ENCODE peak calls at places on chromosomes 12 and 14, in eight cellular contexts. A is T47D; W is coronary artery; R is tibial artery; B is CD4-positive, alpha-beta T cell; E is germinal center; D is GM13977; Q is AG20443. G is an unnamed sample.

GRCh38 chr12:98838282-98838681 is 193.2 kb downstream of the APAF1 start:
- DNase-seq in Q (peak; percentile 24), R (no peak), E (no peak), W (no peak), D (no peak), B (no peak), A (peak; percentile 42), G (no peak)

GRCh38 chr14:75961662-75962061 is 20.1 kb downstream of the TGFB3 start:
- DNase-seq in B (no peak), D (no peak), A (no peak), W (no peak), Q (no peak), E (no peak), R (no peak), G (no peak)

GRCh38 chr12:6792522-6793201 is 3.3 kb downstream of the CD4 start:
- DNase-seq in D (no peak), W (no peak), A (no peak), B (peak; percentile 41), R (peak; percentile 73), Q (no peak), E (no peak), G (no peak)

GRCh38 chr14:104433401-104434213 is 146.0 kb upstream of the C14orf180 start:
- DNase-seq in W (peak; percentile 69), A (no peak), E (no peak), D (peak; percentile 31), Q (peak; percentile 6), R (peak; percentile 62), B (no peak), G (no peak)

GRCh38 chr12:8629486-8630033 is 16.9 kb upstream of the AICDA start:
- DNase-seq in R (no peak), D (peak; percentile 62), B (no peak), Q (peak; percentile 59), A (no peak), W (peak; percentile 77), E (no peak), G (no peak)

GRCh38 chr12:110536834-110537604 is 34.9 kb downstream of the RAD9B start:
- DNase-seq in B (no peak), A (no peak), Q (no peak), D (no peak), E (no peak), R (no peak), W (no peak), G (no peak)

GRCh38 chr12:15627995-15628945 is 160.9 kb downstream of the EPS8 start:
- DNase-seq in Q (peak; percentile 11), B (no peak), A (no peak), W (no peak), R (no peak), D (no peak), E (no peak), G (no peak)

GRCh38 chr12:51591020-51591901 is at the start of gene SCN8A:
- DNase-seq in W (no peak), A (peak; percentile 40), R (no peak), E (peak; percentile 47), D (peak; percentile 61), B (peak; percentile 19), Q (peak; percentile 90), G (peak; percentile 14)

GRCh38 chr14:71235865-71236264 is 328.6 kb downstream of the PCNX1 start:
- DNase-seq in B (no peak), Q (peak; percentile 83), D (no peak), A (no peak), W (no peak), E (no peak), R (peak; percentile 82), G (no peak)

GRCh38 chr12:103102225-103102744 is 144.8 kb downstream of the ASCL1 start:
- DNase-seq in W (no peak), Q (no peak), B (no peak), R (no peak), A (no peak), E (no peak), D (peak; percentile 53), G (no peak)

GRCh38 chr14:85415015-85415712 is 114.8 kb upstream of the FLRT2 start:
- DNase-seq in W (no peak), D (no peak), E (no peak), Q (peak; percentile 90), A (peak; percentile 73), R (no peak), B (no peak), G (no peak)

GRCh38 chr12:101087903-101088302 is 122.1 kb downstream of the SLC5A8 start:
- DNase-seq in E (no peak), D (no peak), R (no peak), Q (no peak), A (no peak), W (no peak), B (no peak), G (no peak)

GRCh38 chr12:80607361-80608135 is 99.9 kb upstream of the MYF6 start:
- DNase-seq in B (no peak), E (no peak), A (peak; percentile 32), R (no peak), Q (no peak), D (no peak), W (no peak), G (no peak)

GRCh38 chr14:93749081-93749430 is 39.2 kb downstream of the PRIMA1 start:
- DNase-seq in B (no peak), R (no peak), W (no peak), E (no peak), Q (no peak), D (no peak), A (no peak), G (no peak)

GRCh38 chr14:55066223-55066622 is 14.8 kb downstream of the MAPK1IP1L start:
- DNase-seq in R (no peak), D (no peak), E (no peak), W (no peak), Q (no peak), B (no peak), A (no peak), G (no peak)

GRCh38 chr12:2955888-2956287 is 3.3 kb upstream of the TEAD4 start:
- DNase-seq in D (no peak), E (no peak), W (no peak), B (no peak), Q (no peak), R (no peak), A (no peak), G (no peak)

GRCh38 chr12:15700595-15700994 is 88.6 kb downstream of the EPS8 start:
- DNase-seq in W (no peak), Q (peak; percentile 64), B (no peak), D (peak; percentile 15), E (no peak), A (no peak), R (no peak), G (no peak)

GRCh38 chr12:8890313-8891084 is 23.8 kb upstream of the PHC1 start:
- DNase-seq in Q (peak; percentile 69), W (no peak), E (peak; percentile 70), B (peak; percentile 58), D (peak; percentile 67), R (no peak), A (peak; percentile 33), G (peak; percentile 52)

GRCh38 chr12:115408642-115409041 is 724.7 kb upstream of the TBX3 start:
- DNase-seq in A (no peak), W (no peak), R (no peak), E (no peak), D (no peak), B (no peak), Q (no peak), G (no peak)

GRCh38 chr14:81264011-81264410 is 43.3 kb upstream of the GTF2A1 start:
- DNase-seq in A (no peak), B (no peak), E (no peak), W (no peak), Q (no peak), D (no peak), R (no peak), G (no peak)

GRCh38 chr12:55875704-55876103 is 33.0 kb upstream of the MMP19 start:
- DNase-seq in Q (no peak), R (no peak), A (no peak), B (no peak), W (no peak), D (no peak), E (no peak), G (no peak)

GRCh38 chr12:67728296-67728666 is 79.7 kb downstream of the DYRK2 start:
- DNase-seq in E (no peak), D (no peak), R (no peak), W (no peak), A (no peak), Q (no peak), B (no peak), G (no peak)

GRCh38 chr14:77738559-77739250 is 22.3 kb downstream of the SNW1 start:
- DNase-seq in D (no peak), Q (peak; percentile 57), W (no peak), R (no peak), B (no peak), E (no peak), A (no peak), G (no peak)

GRCh38 chr14:73620268-73620667 is 8.0 kb downstream of the ACOT6 start:
- DNase-seq in W (no peak), R (no peak), B (no peak), E (no peak), Q (no peak), A (no peak), D (no peak), G (no peak)

GRCh38 chr14:72708708-72709475 is 185.0 kb downstream of the DPF3 start:
- DNase-seq in A (no peak), D (no peak), E (no peak), B (no peak), Q (no peak), W (no peak), R (no peak), G (no peak)

GRCh38 chr12:47902131-47902639 is 2.6 kb downstream of the VDR start:
- DNase-seq in D (no peak), E (no peak), B (no peak), Q (no peak), W (no peak), R (no peak), A (no peak), G (no peak)

GRCh38 chr14:83883732-83884131 is 1646.2 kb upstream of the FLRT2 start:
- DNase-seq in D (no peak), A (no peak), W (no peak), Q (no peak), E (no peak), R (no peak), B (no peak), G (no peak)

GRCh38 chr14:31576949-31577348 is 15.7 kb downstream of the NUBPL start:
- DNase-seq in W (no peak), E (no peak), B (no peak), Q (no peak), D (no peak), A (no peak), R (no peak), G (no peak)

GRCh38 chr14:23364164-23364571 is 804 bp downstream of the EFS start:
- DNase-seq in B (no peak), Q (peak; percentile 73), D (no peak), R (peak; percentile 88), E (no peak), A (peak; percentile 77), W (peak; percentile 82), G (no peak)

GRCh38 chr14:50844397-50844796 is 13.4 kb upstream of the NIN start:
- DNase-seq in A (no peak), R (no peak), W (no peak), Q (no peak), E (no peak), B (no peak), D (no peak), G (no peak)

GRCh38 chr12:84950971-84951546 is 38.5 kb upstream of the SLC6A15 start:
- DNase-seq in Q (no peak), D (no peak), R (no peak), A (no peak), B (no peak), W (no peak), E (no peak), G (no peak)

G was measured in activated gamma-delta T cell treated with anti-CD3 and anti-CD28 coated beads, Interleukin-2, amount 50 U/mL, for 16 hours.